ENCODE peak calls at places on chromosomes 1 and 21, in nine cellular contexts. E is K562, J is PC-3, G is psoas muscle, U is heart right ventricle, O is body of pancreas, D is uterus, F is IMR-90, X is endodermal cell. V is an unnamed sample. For H3K9me3, the result is how much of the 10 kb centered on the place peaks cover.

GRCh38 chr1:113780363-113781146 is 21.3 kb upstream of the PHTF1 start:
- DNase-seq in U (no peak), F (peak), D (no peak), E (peak), G (no peak), J (no peak), X (no peak), O (no peak), V (no peak)

GRCh38 chr1:25068829-25069228 is 138.8 kb upstream of the RUNX3 start:
- DNase-seq in F (no peak), U (no peak), X (no peak), J (no peak), O (no peak), G (no peak), E (peak), D (no peak), V (no peak)

GRCh38 chr1:9308236-9308635 is 15.5 kb downstream of the SPSB1 start:
- DNase-seq in O (no peak), D (no peak), E (no peak), F (no peak), X (no peak), G (peak), U (no peak), J (no peak), V (no peak)

GRCh38 chr1:110005971-110006370 is 21.4 kb downstream of the AHCYL1 start:
- DNase-seq in G (no peak), D (no peak), J (peak), O (no peak), X (no peak), F (peak), U (no peak), E (no peak), V (no peak)

GRCh38 chr1:60573121-60573520 is 499.6 kb upstream of the C1orf87 start:
- DNase-seq in J (peak), U (no peak), E (no peak), G (no peak), D (no peak), F (no peak), X (no peak), O (peak), V (no peak)

GRCh38 chr21:45064091-45064490 is 10.3 kb upstream of the ADARB1 start:
- DNase-seq in E (no peak), F (no peak), O (no peak), X (peak), J (no peak), U (no peak), G (no peak), D (no peak), V (no peak)

GRCh38 chr1:30927448-30927847 is 18.9 kb upstream of the SDC3 start:
- DNase-seq in X (no peak), E (no peak), G (no peak), F (no peak), D (no peak), O (no peak), U (no peak), J (no peak), V (no peak)

GRCh38 chr21:44423312-44423821 is 31.9 kb upstream of the LRRC3 start:
- DNase-seq in D (no peak), U (no peak), E (no peak), F (no peak), X (peak), G (no peak), J (no peak), O (no peak), V (no peak)

GRCh38 chr1:29050141-29050540 is 73.6 kb downstream of the TMEM200B start:
- DNase-seq in O (no peak), E (no peak), D (no peak), J (no peak), G (no peak), F (no peak), U (no peak), X (no peak), V (no peak)

GRCh38 chr1:192805832-192806323 is 3.0 kb upstream of the RGS2 start:
- DNase-seq in X (no peak), E (peak), D (no peak), G (no peak), J (peak), U (no peak), O (peak), F (peak), V (no peak)

GRCh38 chr1:1298861-1299685 is 8.7 kb downstream of the ACAP3 start:
- DNase-seq in O (no peak), D (no peak), E (no peak), J (no peak), F (no peak), G (no peak), X (peak), U (no peak), V (no peak)

GRCh38 chr1:181033128-181033798 is 520 bp upstream of the MR1 start:
- DNase-seq in F (peak), G (no peak), D (peak), O (peak), E (peak), U (peak), J (no peak), X (no peak), V (peak)

GRCh38 chr1:119254067-119254720 is 113.7 kb upstream of the WARS2 start:
- DNase-seq in G (no peak), X (no peak), J (peak), E (no peak), U (no peak), F (no peak), O (no peak), D (no peak), V (no peak)

GRCh38 chr1:184890539-184890973 is 83.8 kb downstream of the NIBAN1 start:
- DNase-seq in O (peak), E (no peak), D (no peak), F (peak), G (no peak), U (peak), X (no peak), J (peak), V (no peak)

GRCh38 chr1:240906477-240906876 is 294.5 kb upstream of the GREM2 start:
- DNase-seq in G (no peak), F (no peak), D (no peak), J (no peak), O (peak), U (peak), X (no peak), E (no peak), V (no peak)

GRCh38 chr1:235017719-235018118 is 110.9 kb downstream of the TOMM20 start:
- DNase-seq in F (peak), X (no peak), G (no peak), O (no peak), J (peak), U (no peak), E (no peak), D (no peak), V (no peak)

GRCh38 chr1:116945996-116946395 is 36.3 kb downstream of the PTGFRN start:
- DNase-seq in X (no peak), E (no peak), O (no peak), G (no peak), U (no peak), D (no peak), J (no peak), F (no peak), V (no peak)

GRCh38 chr1:236868625-236869467 is 73.8 kb downstream of the MTR start:
- DNase-seq in U (no peak), G (no peak), D (no peak), F (peak), O (peak), X (peak), E (peak), J (peak), V (no peak)

GRCh38 chr1:203828002-203828401 is 32.6 kb downstream of the ZBED6 start:
- DNase-seq in J (no peak), O (no peak), G (no peak), U (no peak), X (no peak), E (no peak), F (peak), D (no peak), V (no peak)

GRCh38 chr1:221620437-221621384 is 121.2 kb downstream of the DUSP10 start:
- DNase-seq in U (no peak), F (peak), E (no peak), J (peak), D (no peak), G (no peak), X (no peak), O (no peak), V (no peak)

GRCh38 chr1:218328769-218329168 is 16.4 kb upstream of the TGFB2 start:
- DNase-seq in U (no peak), E (no peak), F (no peak), G (no peak), D (no peak), X (no peak), O (no peak), J (no peak), V (no peak)

GRCh38 chr1:202952818-202953217 is 5.3 kb downstream of the ADIPOR1 start:
- DNase-seq in E (no peak), U (peak), O (peak), X (no peak), J (peak), F (peak), D (no peak), G (no peak), V (peak)

GRCh38 chr1:192579319-192579738 is 3.8 kb downstream of the RGS1 start:
- DNase-seq in J (no peak), D (no peak), U (no peak), F (peak), E (no peak), G (no peak), O (no peak), X (no peak), V (no peak)

GRCh38 chr21:46168659-46169386 is 13.4 kb upstream of the FTCD start:
- DNase-seq in E (no peak), D (no peak), O (no peak), F (no peak), U (no peak), X (no peak), J (no peak), G (no peak), V (no peak)

GRCh38 chr21:26070822-26071425 is 99.6 kb downstream of the APP start:
- DNase-seq in O (peak), G (no peak), F (peak), J (peak), X (no peak), U (peak), E (no peak), D (peak), V (peak)

GRCh38 chr1:3736708-3737107 is 15.5 kb upstream of the CCDC27 start:
- DNase-seq in O (no peak), X (no peak), U (no peak), F (no peak), D (no peak), J (no peak), E (no peak), G (peak), V (no peak)

GRCh38 chr1:8404450-8405370 is 86.8 kb downstream of the SLC45A1 start:
- DNase-seq in G (no peak), D (no peak), O (no peak), E (no peak), X (no peak), U (no peak), F (no peak), J (no peak), V (no peak)

GRCh38 chr1:54361342-54361741 is 44.9 kb downstream of the SSBP3 start:
- DNase-seq in X (no peak), F (no peak), O (no peak), D (peak), J (no peak), G (no peak), E (no peak), U (no peak), V (no peak)

GRCh38 chr1:19646366-19646765 is 2.3 kb downstream of the NBL1 start:
- DNase-seq in G (no peak), E (no peak), D (no peak), U (no peak), O (no peak), X (no peak), J (peak), F (no peak), V (no peak)

GRCh38 chr1:241834733-241835377 is 13.1 kb upstream of the EXO1 start:
- DNase-seq in O (peak), X (no peak), U (no peak), J (peak), D (no peak), E (peak), F (peak), G (no peak), V (no peak)

GRCh38 chr21:42845296-42845965 is 33.9 kb downstream of the WDR4 start:
- DNase-seq in X (peak), E (no peak), U (peak), J (no peak), F (no peak), D (no peak), G (peak), O (peak), V (peak)

GRCh38 chr1:72827285-72827684 is 544.9 kb upstream of the NEGR1 start:
- DNase-seq in D (no peak), F (no peak), O (no peak), E (no peak), G (no peak), X (no peak), U (no peak), J (peak), V (no peak)

GRCh38 chr1:115302390-115302961 is 35.6 kb downstream of the NGF start:
- DNase-seq in E (no peak), U (no peak), X (peak), O (no peak), J (peak), F (peak), G (no peak), D (peak), V (no peak)

GRCh38 chr1:29569971-29570634 is 333.8 kb downstream of the PTPRU start:
- DNase-seq in D (no peak), J (peak), X (no peak), F (peak), U (no peak), E (no peak), O (peak), G (no peak), V (no peak)

GRCh38 chr1:59142663-59143487 is 154.0 kb upstream of the FGGY start:
- DNase-seq in F (peak), D (peak), X (peak), E (no peak), J (peak), U (no peak), G (no peak), O (peak), V (no peak)

GRCh38 chr1:116817582-116818064 is 63.4 kb downstream of the CD2 start:
- DNase-seq in F (peak), U (no peak), G (no peak), O (peak), D (no peak), E (peak), J (peak), X (peak), V (peak)

GRCh38 chr21:32382108-32382601 is 10.7 kb downstream of the URB1 start:
- DNase-seq in J (peak), U (no peak), E (no peak), D (no peak), F (peak), O (no peak), G (no peak), X (no peak), V (no peak)

GRCh38 chr1:211876849-211877248 is 46.3 kb upstream of the LPGAT1 start:
- DNase-seq in O (no peak), G (no peak), F (no peak), E (no peak), X (no peak), U (no peak), J (no peak), D (no peak), V (no peak)

GRCh38 chr1:21397813-21398188 is 42.1 kb upstream of the NBPF3 start:
- DNase-seq in X (peak), U (no peak), E (peak), D (no peak), J (no peak), O (no peak), G (no peak), F (no peak), V (peak)

GRCh38 chr1:8204823-8205222 is 113.1 kb upstream of the SLC45A1 start:
- DNase-seq in G (no peak), X (no peak), U (no peak), J (no peak), D (no peak), O (no peak), E (no peak), F (no peak), V (no peak)

GRCh38 chr21:40019076-40019475 is 151.8 kb downstream of the PCP4 start:
- DNase-seq in E (no peak), G (no peak), O (no peak), J (no peak), U (no peak), X (no peak), D (no peak), F (no peak), V (no peak)

GRCh38 chr21:40016234-40016633 is 149.0 kb downstream of the PCP4 start:
- DNase-seq in E (no peak), J (no peak), D (no peak), F (no peak), X (no peak), G (no peak), O (no peak), U (no peak), V (no peak)

GRCh38 chr21:40015818-40016217 is 148.6 kb downstream of the PCP4 start:
- DNase-seq in F (no peak), U (no peak), O (no peak), X (no peak), E (no peak), G (no peak), D (no peak), J (no peak), V (no peak)

GRCh38 chr21:40016667-40017066 is 149.4 kb downstream of the PCP4 start:
- DNase-seq in U (no peak), X (no peak), J (no peak), F (no peak), G (no peak), D (no peak), O (no peak), E (no peak), V (no peak)

DNA sequence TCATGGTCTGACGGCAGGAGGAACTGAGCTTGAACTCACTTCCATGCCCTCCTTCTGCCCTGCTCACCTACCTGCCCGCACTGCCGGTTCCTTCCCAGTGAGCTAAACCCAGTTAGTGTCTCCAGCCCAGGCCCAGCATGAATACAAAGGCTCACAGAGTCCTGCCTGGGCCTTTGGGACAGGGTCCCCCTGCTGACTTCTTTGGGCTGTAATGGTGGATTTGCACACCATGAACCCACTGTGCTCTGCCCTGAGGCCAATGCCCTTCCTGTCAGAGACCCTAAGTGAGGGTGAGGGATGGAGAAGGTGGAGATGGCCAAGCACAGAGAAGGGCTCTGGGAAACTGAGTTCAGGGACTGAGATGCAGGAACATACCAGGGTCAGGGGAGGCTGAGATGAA is 153.4 kb downstream of the PCP4 start:
- DNase-seq in J (no peak), D (no peak), U (no peak), O (no peak), X (no peak), E (no peak), G (no peak), F (no peak), V (no peak)
- H3K9me3 ChIP-seq in J (under half), D (under half), U (under half), O (under half), X (under half), E (under half), G (under half), F (under half), V (under half)

GRCh38 chr21:34174470-34174869 is 101.1 kb downstream of the MRPS6 start:
- DNase-seq in F (no peak), J (no peak), G (no peak), E (no peak), D (no peak), O (no peak), X (no peak), U (no peak), V (no peak)
- H3K9me3 ChIP-seq in F (under half), J (under half), G (under half), E (under half), D (under half), O (under half), X (under half), U (under half), V (under half)

GRCh38 chr1:69982992-69983391 is 222.4 kb downstream of the LRRC40 start:
- DNase-seq in X (no peak), F (peak), J (peak), D (no peak), O (no peak), G (no peak), E (no peak), U (no peak), V (no peak)
- H3K9me3 ChIP-seq in X (under half), F (under half), J (under half), D (under half), O (under half), G (under half), E (under half), U (under half), V (under half)

GRCh38 chr1:5428391-5428790 is 563.8 kb downstream of the NPHP4 start:
- DNase-seq in D (no peak), O (no peak), U (no peak), F (no peak), G (no peak), J (no peak), E (no peak), X (no peak), V (no peak)
- H3K9me3 ChIP-seq in D (under half), O (under half), U (under half), F (under half), G (under half), J (under half), E (under half), X (under half), V (under half)

GRCh38 chr21:15057290-15057689 is 7.5 kb downstream of the NRIP1 start:
- DNase-seq in E (peak), D (no peak), J (no peak), G (no peak), X (peak), O (no peak), F (no peak), U (no peak), V (no peak)

GRCh38 chr21:15054089-15054488 is 10.7 kb downstream of the NRIP1 start:
- DNase-seq in X (no peak), F (no peak), G (no peak), D (no peak), O (no peak), E (no peak), U (no peak), J (no peak), V (no peak)

GRCh38 chr21:15051652-15052554 is 12.9 kb downstream of the NRIP1 start:
- DNase-seq in E (peak), G (no peak), J (peak), D (no peak), X (no peak), O (no peak), F (peak), U (no peak), V (no peak)

GRCh38 chr21:15053531-15053930 is 11.3 kb downstream of the NRIP1 start:
- DNase-seq in E (no peak), F (no peak), U (no peak), X (no peak), J (peak), O (no peak), D (no peak), G (no peak), V (no peak)

DNA sequence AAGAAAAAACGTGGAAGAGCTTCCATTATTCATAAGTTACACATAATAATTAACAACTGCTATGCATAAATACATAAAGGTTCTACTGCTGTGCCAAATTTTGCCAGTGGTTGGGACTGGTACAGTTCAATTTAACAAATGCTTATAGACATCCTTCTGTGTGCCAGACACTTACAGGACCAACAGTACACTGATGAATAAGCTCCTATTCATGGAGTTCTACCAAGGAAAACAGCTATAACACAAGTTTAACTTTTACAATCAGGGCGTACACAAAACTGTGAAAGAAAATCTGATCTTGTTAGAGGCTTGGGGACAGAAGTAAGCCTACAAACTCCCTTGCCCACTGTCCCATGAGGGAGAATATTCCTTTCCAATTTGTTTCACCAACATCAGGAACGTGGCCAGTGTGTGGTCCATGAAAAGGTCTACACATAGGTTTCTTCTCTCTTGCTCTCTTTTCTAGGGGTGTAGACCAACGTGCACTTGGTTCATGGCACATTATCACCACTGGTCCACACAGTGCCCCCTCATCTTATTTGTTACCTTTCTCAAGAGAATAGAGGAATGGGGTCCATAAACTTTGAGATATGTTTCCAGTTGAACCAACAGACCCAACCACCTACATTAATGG is 10.1 kb downstream of the NRIP1 start:
- DNase-seq in E (no peak), O (no peak), J (peak), D (no peak), F (no peak), U (no peak), G (no peak), X (no peak), V (no peak)
- H3K9me3 ChIP-seq in E (under half), O (under half), J (under half), D (under half), F (under half), U (under half), G (under half), X (under half), V (under half)

GRCh38 chr1:106675558-106675957 is 380.9 kb upstream of the PRMT6 start:
- DNase-seq in X (no peak), E (no peak), U (no peak), J (peak), G (no peak), O (no peak), D (no peak), F (no peak), V (no peak)

GRCh38 chr1:106678661-106679060 is 377.8 kb upstream of the PRMT6 start:
- DNase-seq in O (no peak), D (no peak), J (peak), U (no peak), G (no peak), F (no peak), X (no peak), E (no peak), V (no peak)

GRCh38 chr1:106676021-106676420 is 380.5 kb upstream of the PRMT6 start:
- DNase-seq in X (no peak), G (no peak), D (no peak), F (no peak), O (no peak), E (no peak), J (peak), U (no peak), V (no peak)

GRCh38 chr1:106677721-106678120 is 378.8 kb upstream of the PRMT6 start:
- DNase-seq in U (no peak), J (no peak), O (no peak), X (no peak), E (no peak), F (no peak), D (no peak), G (no peak), V (no peak)

GRCh38 chr1:106677181-106677580 is 379.3 kb upstream of the PRMT6 start:
- DNase-seq in X (no peak), U (no peak), J (peak), F (no peak), D (no peak), O (no peak), G (no peak), E (no peak), V (no peak)
- H3K9me3 ChIP-seq in X (under half), U (under half), J (under half), F (under half), D (under half), O (under half), G (under half), E (under half), V (under half)

V was measured in lower lobe of right lung.